ENCODE peak calls at places on chromosomes 2 and 18, in eight cellular contexts. One of them, this sample, is unnamed.

GRCh38 chr2:10891391-10891790 is 20.3 kb upstream of the KCNF1 start:
- DNase-seq in GM03348: no peak
- DNase-seq in Daoy: no peak
- DNase-seq in spleen: no peak
- DNase-seq in COR-L47: no peak
- DNase-seq in MM.1S: no peak
- DNase-seq in cardiac septum: peak
- DNase-seq in HL-60: no peak
- DNase-seq in this sample: no peak

GRCh38 chr2:189298038-189298437 is 118.5 kb upstream of the COL5A2 start:
- DNase-seq in GM03348: no peak
- DNase-seq in Daoy: no peak
- DNase-seq in spleen: no peak
- DNase-seq in COR-L47: no peak
- DNase-seq in MM.1S: no peak
- DNase-seq in cardiac septum: no peak
- DNase-seq in HL-60: no peak
- DNase-seq in this sample: no peak

GRCh38 chr2:156435392-156435724 is 821 bp upstream of the GPD2 start:
- DNase-seq in GM03348: no peak
- DNase-seq in Daoy: no peak
- DNase-seq in spleen: no peak
- DNase-seq in COR-L47: peak
- DNase-seq in MM.1S: no peak
- DNase-seq in cardiac septum: no peak
- DNase-seq in HL-60: no peak
- DNase-seq in this sample: no peak

GRCh38 chr2:71611247-71611646 is 157.9 kb downstream of the DYSF start:
- DNase-seq in GM03348: no peak
- DNase-seq in Daoy: no peak
- DNase-seq in spleen: no peak
- DNase-seq in COR-L47: no peak
- DNase-seq in MM.1S: no peak
- DNase-seq in cardiac septum: peak
- DNase-seq in HL-60: no peak
- DNase-seq in this sample: no peak

GRCh38 chr2:121285077-121285449 is at the start of gene TFCP2L1:
- DNase-seq in GM03348: no peak
- DNase-seq in Daoy: peak
- DNase-seq in spleen: no peak
- DNase-seq in COR-L47: peak
- DNase-seq in MM.1S: no peak
- DNase-seq in cardiac septum: no peak
- DNase-seq in HL-60: no peak
- DNase-seq in this sample: peak

GRCh38 chr2:6921321-6921922 is 4.2 kb downstream of the RNF144A start:
- DNase-seq in GM03348: no peak
- DNase-seq in Daoy: no peak
- DNase-seq in spleen: no peak
- DNase-seq in COR-L47: no peak
- DNase-seq in MM.1S: no peak
- DNase-seq in cardiac septum: no peak
- DNase-seq in HL-60: no peak
- DNase-seq in this sample: no peak

GRCh38 chr2:8267721-8268120 is 414.1 kb upstream of the ID2 start:
- DNase-seq in GM03348: no peak
- DNase-seq in Daoy: no peak
- DNase-seq in spleen: no peak
- DNase-seq in COR-L47: no peak
- DNase-seq in MM.1S: no peak
- DNase-seq in cardiac septum: no peak
- DNase-seq in HL-60: no peak
- DNase-seq in this sample: no peak

GRCh38 chr2:240467659-240468299 is 32.3 kb downstream of the GPC1 start:
- DNase-seq in GM03348: no peak
- DNase-seq in Daoy: peak
- DNase-seq in spleen: peak
- DNase-seq in COR-L47: no peak
- DNase-seq in MM.1S: no peak
- DNase-seq in cardiac septum: peak
- DNase-seq in HL-60: no peak
- DNase-seq in this sample: no peak

GRCh38 chr2:196274387-196274809 is 103.0 kb upstream of the STK17B start:
- DNase-seq in GM03348: peak
- DNase-seq in Daoy: peak
- DNase-seq in spleen: no peak
- DNase-seq in COR-L47: peak
- DNase-seq in MM.1S: peak
- DNase-seq in cardiac septum: no peak
- DNase-seq in HL-60: no peak
- DNase-seq in this sample: peak

GRCh38 chr2:222828572-222828971 is 32.3 kb upstream of the ACSL3 start:
- DNase-seq in GM03348: no peak
- DNase-seq in Daoy: no peak
- DNase-seq in spleen: no peak
- DNase-seq in COR-L47: no peak
- DNase-seq in MM.1S: no peak
- DNase-seq in cardiac septum: no peak
- DNase-seq in HL-60: no peak
- DNase-seq in this sample: no peak

GRCh38 chr2:104774631-104775030 is 79.3 kb upstream of the POU3F3 start:
- DNase-seq in GM03348: no peak
- DNase-seq in Daoy: no peak
- DNase-seq in spleen: no peak
- DNase-seq in COR-L47: no peak
- DNase-seq in MM.1S: no peak
- DNase-seq in cardiac septum: no peak
- DNase-seq in HL-60: no peak
- DNase-seq in this sample: no peak

GRCh38 chr2:64345998-64346397 is 108.0 kb upstream of the LGALSL start:
- DNase-seq in GM03348: no peak
- DNase-seq in Daoy: no peak
- DNase-seq in spleen: no peak
- DNase-seq in COR-L47: no peak
- DNase-seq in MM.1S: no peak
- DNase-seq in cardiac septum: no peak
- DNase-seq in HL-60: no peak
- DNase-seq in this sample: no peak

GRCh38 chr2:121103969-121104368 is 181.0 kb downstream of the TFCP2L1 start:
- DNase-seq in GM03348: no peak
- DNase-seq in Daoy: no peak
- DNase-seq in spleen: peak
- DNase-seq in COR-L47: no peak
- DNase-seq in MM.1S: no peak
- DNase-seq in cardiac septum: no peak
- DNase-seq in HL-60: no peak
- DNase-seq in this sample: no peak

GRCh38 chr2:205848601-205849000 is 166.3 kb downstream of the NRP2 start:
- DNase-seq in GM03348: peak
- DNase-seq in Daoy: no peak
- DNase-seq in spleen: no peak
- DNase-seq in COR-L47: no peak
- DNase-seq in MM.1S: no peak
- DNase-seq in cardiac septum: no peak
- DNase-seq in HL-60: no peak
- DNase-seq in this sample: no peak

GRCh38 chr2:199727801-199728200 is 123.2 kb downstream of the FTCDNL1 start:
- DNase-seq in GM03348: no peak
- DNase-seq in Daoy: no peak
- DNase-seq in spleen: no peak
- DNase-seq in COR-L47: no peak
- DNase-seq in MM.1S: no peak
- DNase-seq in cardiac septum: no peak
- DNase-seq in HL-60: no peak
- DNase-seq in this sample: no peak

GRCh38 chr18:49476664-49477411 is 10.2 kb downstream of the C18orf32 start:
- DNase-seq in GM03348: peak
- DNase-seq in Daoy: peak
- DNase-seq in spleen: no peak
- DNase-seq in COR-L47: no peak
- DNase-seq in MM.1S: no peak
- DNase-seq in cardiac septum: no peak
- DNase-seq in HL-60: peak
- DNase-seq in this sample: no peak

GRCh38 chr2:133439281-133439920 is 128.9 kb downstream of the NCKAP5 start:
- DNase-seq in GM03348: no peak
- DNase-seq in Daoy: no peak
- DNase-seq in spleen: no peak
- DNase-seq in COR-L47: no peak
- DNase-seq in MM.1S: no peak
- DNase-seq in cardiac septum: no peak
- DNase-seq in HL-60: no peak
- DNase-seq in this sample: peak

GRCh38 chr2:7931808-7932207 is 750.0 kb upstream of the ID2 start:
- DNase-seq in GM03348: no peak
- DNase-seq in Daoy: no peak
- DNase-seq in spleen: no peak
- DNase-seq in COR-L47: no peak
- DNase-seq in MM.1S: no peak
- DNase-seq in cardiac septum: no peak
- DNase-seq in HL-60: no peak
- DNase-seq in this sample: no peak

GRCh38 chr2:16425462-16426336 is 239.9 kb downstream of the CYRIA start:
- DNase-seq in GM03348: no peak
- DNase-seq in Daoy: peak
- DNase-seq in spleen: no peak
- DNase-seq in COR-L47: no peak
- DNase-seq in MM.1S: no peak
- DNase-seq in cardiac septum: no peak
- DNase-seq in HL-60: no peak
- DNase-seq in this sample: no peak

GRCh38 chr18:59885579-59886163 is 14.1 kb upstream of the PMAIP1 start:
- DNase-seq in GM03348: peak
- DNase-seq in Daoy: peak
- DNase-seq in spleen: no peak
- DNase-seq in COR-L47: no peak
- DNase-seq in MM.1S: peak
- DNase-seq in cardiac septum: no peak
- DNase-seq in HL-60: no peak
- DNase-seq in this sample: no peak

GRCh38 chr2:97871096-97871780 is 124.5 kb downstream of the TMEM131 start:
- DNase-seq in GM03348: peak
- DNase-seq in Daoy: peak
- DNase-seq in spleen: no peak
- DNase-seq in COR-L47: no peak
- DNase-seq in MM.1S: no peak
- DNase-seq in cardiac septum: no peak
- DNase-seq in HL-60: no peak
- DNase-seq in this sample: no peak

GRCh38 chr2:231357931-231358330 is 37.6 kb upstream of the B3GNT7 start:
- DNase-seq in GM03348: no peak
- DNase-seq in Daoy: no peak
- DNase-seq in spleen: no peak
- DNase-seq in COR-L47: no peak
- DNase-seq in MM.1S: no peak
- DNase-seq in cardiac septum: no peak
- DNase-seq in HL-60: no peak
- DNase-seq in this sample: no peak

GRCh38 chr2:169767243-169767888 is 31.3 kb upstream of the SSB start:
- DNase-seq in GM03348: peak
- DNase-seq in Daoy: peak
- DNase-seq in spleen: no peak
- DNase-seq in COR-L47: peak
- DNase-seq in MM.1S: peak
- DNase-seq in cardiac septum: no peak
- DNase-seq in HL-60: no peak
- DNase-seq in this sample: peak

GRCh38 chr2:212858496-212858895 is 292.9 kb downstream of the IKZF2 start:
- DNase-seq in GM03348: no peak
- DNase-seq in Daoy: no peak
- DNase-seq in spleen: no peak
- DNase-seq in COR-L47: no peak
- DNase-seq in MM.1S: no peak
- DNase-seq in cardiac septum: no peak
- DNase-seq in HL-60: no peak
- DNase-seq in this sample: no peak

GRCh38 chr2:188158337-188159100 is 133.2 kb upstream of the GULP1 start:
- DNase-seq in GM03348: peak
- DNase-seq in Daoy: no peak
- DNase-seq in spleen: no peak
- DNase-seq in COR-L47: no peak
- DNase-seq in MM.1S: no peak
- DNase-seq in cardiac septum: no peak
- DNase-seq in HL-60: no peak
- DNase-seq in this sample: no peak

GRCh38 chr2:63192169-63192888 is 141.7 kb downstream of the OTX1 start:
- DNase-seq in GM03348: no peak
- DNase-seq in Daoy: no peak
- DNase-seq in spleen: no peak
- DNase-seq in COR-L47: peak
- DNase-seq in MM.1S: no peak
- DNase-seq in cardiac septum: no peak
- DNase-seq in HL-60: no peak
- DNase-seq in this sample: peak

GRCh38 chr2:15956751-15957736 is 16.7 kb downstream of the MYCN start:
- DNase-seq in GM03348: no peak
- DNase-seq in Daoy: no peak
- DNase-seq in spleen: no peak
- DNase-seq in COR-L47: no peak
- DNase-seq in MM.1S: no peak
- DNase-seq in cardiac septum: peak
- DNase-seq in HL-60: no peak
- DNase-seq in this sample: no peak

GRCh38 chr2:231890896-231891513 is 35.2 kb downstream of the NPPC start:
- DNase-seq in GM03348: no peak
- DNase-seq in Daoy: no peak
- DNase-seq in spleen: peak
- DNase-seq in COR-L47: peak
- DNase-seq in MM.1S: no peak
- DNase-seq in cardiac septum: no peak
- DNase-seq in HL-60: no peak
- DNase-seq in this sample: peak

GRCh38 chr2:134379722-134380121 is 125.8 kb downstream of the MGAT5 start:
- DNase-seq in GM03348: no peak
- DNase-seq in Daoy: no peak
- DNase-seq in spleen: no peak
- DNase-seq in COR-L47: no peak
- DNase-seq in MM.1S: no peak
- DNase-seq in cardiac septum: no peak
- DNase-seq in HL-60: no peak
- DNase-seq in this sample: no peak

GRCh38 chr2:54906711-54907110 is 143.5 kb downstream of the RTN4 start:
- DNase-seq in GM03348: no peak
- DNase-seq in Daoy: no peak
- DNase-seq in spleen: no peak
- DNase-seq in COR-L47: no peak
- DNase-seq in MM.1S: no peak
- DNase-seq in cardiac septum: no peak
- DNase-seq in HL-60: no peak
- DNase-seq in this sample: no peak

GRCh38 chr2:18312818-18313217 is 247.6 kb downstream of the RDH14 start:
- DNase-seq in GM03348: no peak
- DNase-seq in Daoy: no peak
- DNase-seq in spleen: no peak
- DNase-seq in COR-L47: no peak
- DNase-seq in MM.1S: no peak
- DNase-seq in cardiac septum: no peak
- DNase-seq in HL-60: no peak
- DNase-seq in this sample: no peak

GRCh38 chr18:48917579-48918101 is 33.1 kb downstream of the SMAD7 start:
- DNase-seq in GM03348: no peak
- DNase-seq in Daoy: no peak
- DNase-seq in spleen: no peak
- DNase-seq in COR-L47: no peak
- DNase-seq in MM.1S: no peak
- DNase-seq in cardiac septum: no peak
- DNase-seq in HL-60: no peak
- DNase-seq in this sample: no peak

This sample was measured in NCI-H774.